ENCODE peak calls at places on chromosomes 12 and 14, in four cellular contexts. G, V, A and N are unnamed samples.

GRCh38 chr12:71787574-71787973 is 32.9 kb downstream of the RAB21 start:
- DNase-seq in V (no peak), G (no peak), A (peak), N (no peak)

GRCh38 chr12:48122065-48122834 is 3.1 kb downstream of the PFKM start:
- DNase-seq in V (no peak), A (peak), G (no peak), N (no peak)

GRCh38 chr14:96681826-96682225 is 115.4 kb upstream of the VRK1 start:
- DNase-seq in G (no peak), V (no peak), A (no peak), N (no peak)

GRCh38 chr12:1496162-1496925 is 98.0 kb downstream of the FBXL14 start:
- DNase-seq in V (no peak), G (no peak), A (no peak), N (peak)

GRCh38 chr14:103581954-103582703 is 19.4 kb downstream of the COA8 start:
- DNase-seq in V (no peak), A (no peak), G (no peak), N (no peak)

GRCh38 chr12:130214686-130215370 is 52.6 kb downstream of the FZD10 start:
- DNase-seq in G (no peak), V (no peak), A (no peak), N (no peak)

GRCh38 chr12:1107669-1108068 is 116.6 kb downstream of the ERC1 start:
- DNase-seq in V (no peak), G (no peak), A (no peak), N (no peak)

GRCh38 chr12:123384994-123385376 is 1.1 kb downstream of the KMT5A start:
- DNase-seq in V (no peak), G (no peak), A (peak), N (no peak)

GRCh38 chr12:64056741-64057140 is 165.4 kb downstream of the KICS2 start:
- DNase-seq in V (no peak), A (no peak), G (no peak), N (no peak)

GRCh38 chr12:98684199-98684598 is 39.1 kb downstream of the APAF1 start:
- DNase-seq in A (no peak), G (no peak), V (no peak), N (no peak)

GRCh38 chr12:52681551-52682380 is 1.6 kb upstream of the KRT1 start:
- DNase-seq in V (no peak), G (no peak), A (no peak), N (no peak)

GRCh38 chr14:70168401-70168800 is 20.4 kb downstream of the SLC8A3 start:
- DNase-seq in A (no peak), G (no peak), V (no peak), N (no peak)

GRCh38 chr12:97854477-97854876 is 391.9 kb downstream of the RMST start:
- DNase-seq in G (no peak), A (no peak), V (no peak), N (no peak)

GRCh38 chr12:112584266-112584722 is 165.5 kb downstream of the PTPN11 start:
- DNase-seq in G (no peak), V (peak), A (peak), N (peak)

GRCh38 chr12:124730455-124730932 is 133.2 kb downstream of the SCARB1 start:
- DNase-seq in A (no peak), G (no peak), V (peak), N (no peak)

GRCh38 chr14:61346793-61347192 is 25.4 kb downstream of the PRKCH start:
- DNase-seq in A (no peak), G (no peak), V (no peak), N (no peak)

GRCh38 chr12:63882844-63883243 is 38.3 kb downstream of the SRGAP1 start:
- DNase-seq in G (no peak), A (no peak), V (no peak), N (no peak)

GRCh38 chr12:109738878-109739665 is 25.4 kb downstream of the FAM222A start:
- DNase-seq in V (no peak), A (no peak), G (no peak), N (no peak)

GRCh38 chr12:29519585-29520182 is 22.2 kb upstream of the OVCH1 start:
- DNase-seq in V (peak), G (no peak), A (peak), N (peak)

GRCh38 chr14:56181666-56182065 is 63.5 kb downstream of the PELI2 start:
- DNase-seq in G (no peak), A (no peak), V (no peak), N (no peak)

GRCh38 chr12:42957136-42957535 is 367.6 kb upstream of the PRICKLE1 start:
- DNase-seq in A (no peak), V (no peak), G (no peak), N (no peak)

GRCh38 chr12:109741970-109742372 is 28.3 kb downstream of the FAM222A start:
- DNase-seq in G (no peak), V (peak), A (no peak), N (no peak)

GRCh38 chr12:10395390-10395998 is 5.7 kb upstream of the KLRK1 start:
- DNase-seq in G (peak), A (no peak), V (peak), N (peak)

GRCh38 chr12:65673732-65674131 is 150.6 kb upstream of the HMGA2 start:
- DNase-seq in A (no peak), V (no peak), G (no peak), N (no peak)
- TF ChIP-seq JUND in A (no peak), V (no peak), G (no peak), N (no peak)

DNA sequence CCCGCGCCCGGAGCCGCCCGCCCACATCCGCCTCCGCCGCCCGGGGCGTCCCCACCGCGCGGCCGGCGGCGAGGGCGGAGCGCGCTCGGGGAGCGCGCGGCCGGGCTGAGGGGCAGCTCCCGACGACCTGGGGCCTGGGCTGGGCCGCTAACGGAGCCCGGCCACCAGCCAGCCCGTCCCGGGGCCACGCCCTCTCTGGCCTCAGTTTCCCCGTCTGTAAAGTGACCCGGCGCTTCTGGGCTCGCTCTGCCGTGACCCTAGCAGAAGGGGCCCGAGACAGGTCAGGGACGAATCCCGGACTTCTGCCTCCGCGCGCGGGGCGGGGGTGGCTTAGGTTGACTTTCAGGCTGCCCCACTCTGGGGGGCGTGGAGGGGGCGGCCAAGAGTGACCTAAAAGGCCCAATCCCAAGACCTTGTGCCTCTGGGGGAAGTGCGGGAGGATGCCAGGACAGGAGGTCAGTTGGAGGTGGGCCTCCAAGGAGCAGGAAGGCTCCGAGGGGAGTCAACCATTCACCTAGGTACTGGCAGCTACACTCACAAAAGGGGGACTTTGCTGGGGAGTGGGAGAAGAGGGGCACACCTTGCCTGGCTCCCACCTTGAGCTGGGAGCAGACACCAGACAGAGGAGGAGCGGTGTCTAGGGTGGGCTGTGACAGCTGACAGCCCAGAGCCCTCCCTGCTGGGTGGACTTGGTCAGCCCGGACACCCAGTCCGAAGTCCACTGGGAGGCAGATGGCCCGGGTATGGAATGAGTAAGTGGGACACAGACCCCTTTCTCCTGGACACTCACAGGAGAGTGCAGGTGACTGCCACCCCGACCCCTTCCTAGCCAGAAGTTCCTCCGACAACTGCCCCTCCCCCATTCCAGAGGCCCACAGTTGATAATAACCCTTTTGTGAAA is 483 bp upstream of the AKT1 start:
- DNase-seq in A (peak), V (peak), G (no peak), N (peak)
- TF ChIP-seq JUND in A (no peak), V (no peak), G (no peak), N (no peak)

GRCh38 chr14:77217551-77217950 is 36.0 kb downstream of the TMEM63C start:
- DNase-seq in A (no peak), V (no peak), G (no peak), N (no peak)

GRCh38 chr14:77221241-77221871 is 39.8 kb downstream of the TMEM63C start:
- DNase-seq in G (no peak), V (no peak), A (no peak), N (no peak)

GRCh38 chr14:77222546-77223225 is 41.1 kb downstream of the TMEM63C start:
- DNase-seq in A (no peak), V (no peak), G (no peak), N (no peak)

GRCh38 chr14:77220246-77221017 is 38.8 kb downstream of the TMEM63C start:
- DNase-seq in A (no peak), V (no peak), G (no peak), N (no peak)

DNA sequence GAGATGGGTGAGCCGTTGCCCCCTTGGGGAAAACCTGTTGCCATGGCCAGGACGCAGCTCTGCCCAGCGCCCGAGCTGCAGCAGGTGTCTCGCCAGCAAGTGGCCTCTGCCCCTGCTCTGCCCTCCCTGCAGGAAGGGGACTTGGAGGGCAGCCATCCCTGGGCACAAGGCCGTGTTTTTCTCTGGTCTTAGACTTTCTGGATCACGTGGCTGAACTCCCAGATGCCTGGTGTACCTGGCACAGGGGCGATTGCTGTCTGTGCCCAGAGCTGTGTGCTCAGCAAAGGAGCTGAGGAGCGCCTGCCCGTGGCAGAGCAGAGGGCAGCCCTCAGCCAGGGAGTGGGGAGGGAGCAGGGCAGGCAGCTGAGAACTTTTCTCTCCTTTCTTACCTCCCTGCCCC is 38.0 kb downstream of the TMEM63C start:
- DNase-seq in V (no peak), A (no peak), G (no peak), N (no peak)
- TF ChIP-seq JUND in V (no peak), A (no peak), G (no peak), N (no peak)

DNA sequence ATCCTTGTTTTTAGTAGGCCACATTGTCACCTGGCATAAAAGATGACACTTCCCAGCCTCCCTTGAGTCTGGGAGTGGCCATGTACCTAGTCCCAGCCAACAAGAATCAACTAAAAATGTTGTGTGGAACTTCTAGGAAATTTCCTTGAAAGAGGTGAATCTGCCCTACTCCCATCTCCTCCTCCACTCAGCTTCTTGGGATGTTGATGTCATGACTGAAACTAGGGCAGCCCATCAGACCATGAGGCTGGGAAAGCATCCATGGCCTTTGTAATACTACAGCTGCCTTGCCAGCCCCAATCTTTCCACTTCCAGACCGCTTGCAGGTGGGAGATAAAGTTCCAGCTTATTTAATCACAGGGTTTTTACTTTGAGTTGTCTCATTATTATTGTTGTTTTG is 170.2 kb upstream of the LMNTD1 start:
- DNase-seq in V (no peak), A (no peak), G (no peak), N (no peak)
- TF ChIP-seq JUND in V (no peak), A (no peak), G (no peak), N (no peak)

GRCh38 chr14:25150401-25150800 is 100.5 kb upstream of the STXBP6 start:
- DNase-seq in A (no peak), G (no peak), V (no peak), N (no peak)

GRCh38 chr14:25150934-25151790 is 101.2 kb upstream of the STXBP6 start:
- DNase-seq in G (peak), A (peak), V (peak), N (peak)
- TF ChIP-seq JUND in G (no peak), A (no peak), V (no peak), N (no peak)

GRCh38 chr12:75756112-75756511 is 244.7 kb upstream of the KRR1 start:
- DNase-seq in G (no peak), V (no peak), A (no peak), N (no peak)
- TF ChIP-seq JUND in G (no peak), V (no peak), A (no peak), N (no peak)

GRCh38 chr12:26748741-26749431 is 84.1 kb downstream of the ITPR2 start:
- DNase-seq in V (no peak), G (peak), A (no peak), N (no peak)
- TF ChIP-seq JUND in V (no peak), G (no peak), A (no peak), N (no peak)